ENCODE peak calls at places on chromosomes 6 and 20, in nine cellular contexts. X is amniotic stem cell, H is cardiac muscle cell, J is NB4, I is activated T-cell treated with anti-CD3 and anti-CD28 coated beads for 24 hours, A is NCI-H2081, O is GDM1, M is GM20000, B is type B pancreatic cell. F is an unnamed sample.
A peak's percentile ranks its signal among the peaks of the same experiment; 100 is the strongest.

GRCh38 chr6:53048431-53049195 is 16.6 kb upstream of the FBXO9 start:
- DNase-seq in B (no peak), X (peak; percentile 66), J (peak; percentile 81), I (no peak), A (no peak), M (peak; percentile 23), H (peak; percentile 93), O (no peak), F (no peak)

GRCh38 chr6:26235240-26235730 is 129.7 kb upstream of the BTN3A2 start:
- DNase-seq in J (peak; percentile 48), A (no peak), B (no peak), I (no peak), H (peak; percentile 32), O (no peak), X (no peak), M (no peak), F (no peak)

GRCh38 chr6:33314515-33314942 is 651 bp upstream of the TAPBP start:
- DNase-seq in H (peak; percentile 80), X (peak; percentile 68), O (peak; percentile 25), M (peak; percentile 75), I (peak; percentile 45), J (peak; percentile 71), A (peak; percentile 10), B (no peak), F (peak; percentile 22)

GRCh38 chr20:13777171-13777601 is 7.5 kb downstream of the ESF1 start:
- DNase-seq in B (no peak), X (no peak), H (no peak), I (no peak), M (no peak), J (no peak), A (no peak), O (no peak), F (no peak)

GRCh38 chr6:107488875-107489635 is 862 bp upstream of the SOBP start:
- DNase-seq in M (peak; percentile 56), A (no peak), J (peak; percentile 63), X (no peak), B (no peak), H (peak; percentile 34), O (no peak), I (no peak), F (no peak)

GRCh38 chr6:130376921-130377320 is 11.1 kb downstream of the TMEM200A start:
- DNase-seq in O (no peak), H (peak; percentile 14), M (no peak), I (no peak), B (no peak), A (no peak), X (no peak), J (no peak), F (no peak)

GRCh38 chr6:54646069-54646468 is 200.5 kb upstream of the FAM83B start:
- DNase-seq in M (no peak), X (no peak), A (no peak), H (no peak), B (no peak), O (no peak), J (no peak), I (no peak), F (no peak)

GRCh38 chr6:169075211-169075621 is 178.4 kb downstream of the THBS2 start:
- DNase-seq in M (no peak), A (no peak), J (peak; percentile 83), I (no peak), B (no peak), O (no peak), X (no peak), H (peak; percentile 96), F (no peak)

GRCh38 chr6:75842191-75842590 is 93.2 kb downstream of the MYO6 start:
- DNase-seq in J (no peak), H (no peak), B (no peak), X (no peak), M (no peak), I (no peak), A (no peak), O (no peak), F (no peak)

GRCh38 chr20:55583036-55583435 is 422.3 kb downstream of the CBLN4 start:
- DNase-seq in A (no peak), O (no peak), J (no peak), B (no peak), X (no peak), I (no peak), M (no peak), H (no peak), F (no peak)

GRCh38 chr6:3929281-3929798 is 80.2 kb downstream of the FAM50B start:
- DNase-seq in B (no peak), H (peak; percentile 81), I (no peak), J (no peak), M (no peak), X (peak; percentile 55), O (no peak), A (no peak), F (no peak)

GRCh38 chr6:154276810-154277577 is 79.6 kb downstream of the IPCEF1 start:
- DNase-seq in H (peak; percentile 63), I (no peak), A (peak; percentile 2), O (peak; percentile 16), B (no peak), M (peak; percentile 58), J (peak; percentile 58), X (peak; percentile 25), F (peak; percentile 16)

GRCh38 chr6:109693128-109693527 is 2.0 kb downstream of the FIG4 start:
- DNase-seq in H (no peak), J (peak; percentile 17), I (no peak), B (no peak), A (no peak), M (no peak), O (no peak), X (no peak), F (no peak)

GRCh38 chr20:63036266-63036665 is 29.5 kb upstream of the BHLHE23 start:
- DNase-seq in I (no peak), A (no peak), B (no peak), M (peak; percentile 24), X (no peak), J (no peak), H (no peak), O (no peak), F (no peak)

GRCh38 chr20:25579081-25579770 is 6.1 kb downstream of the NINL start:
- DNase-seq in O (no peak), X (no peak), B (no peak), M (no peak), H (no peak), I (no peak), J (no peak), A (no peak), F (no peak)

GRCh38 chr6:48610846-48611245 is 499.8 kb upstream of the PTCHD4 start:
- DNase-seq in O (no peak), B (no peak), J (no peak), M (no peak), I (no peak), H (peak; percentile 20), X (no peak), A (no peak), F (no peak)

GRCh38 chr20:49230575-49231211 is 11.5 kb downstream of the DDX27 start:
- DNase-seq in O (peak; percentile 50), J (peak; percentile 74), M (no peak), X (no peak), B (no peak), A (no peak), I (no peak), H (peak; percentile 48), F (no peak)

GRCh38 chr6:15319677-15320076 is 73.8 kb downstream of the JARID2 start:
- DNase-seq in I (no peak), A (no peak), J (no peak), X (no peak), B (no peak), O (no peak), M (no peak), H (no peak), F (no peak)

GRCh38 chr6:140560671-140561070 is 1186.2 kb upstream of the CITED2 start:
- DNase-seq in A (no peak), X (no peak), O (no peak), M (no peak), H (no peak), J (no peak), B (no peak), I (no peak), F (no peak)

GRCh38 chr6:3195695-3196497 is 31.6 kb downstream of the TUBB2B start:
- DNase-seq in M (no peak), H (no peak), A (no peak), X (no peak), O (no peak), J (peak; percentile 40), B (no peak), I (no peak), F (no peak)

GRCh38 chr6:89471287-89471867 is 38.4 kb downstream of the ANKRD6 start:
- DNase-seq in M (no peak), H (peak; percentile 36), I (no peak), B (no peak), A (no peak), X (no peak), O (no peak), J (no peak), F (no peak)

GRCh38 chr6:24513602-24514001 is 18.8 kb downstream of the ALDH5A1 start:
- DNase-seq in I (no peak), J (no peak), X (no peak), A (no peak), M (no peak), B (no peak), H (no peak), O (no peak), F (no peak)

GRCh38 chr6:154805288-154805911 is 72.2 kb downstream of the SCAF8 start:
- DNase-seq in H (peak; percentile 71), X (no peak), M (peak; percentile 34), A (no peak), J (peak; percentile 58), I (no peak), O (no peak), B (no peak), F (no peak)